ENCODE peak calls at places on chromosome 20, in four cellular contexts. O is NT2/D1, I is mucosa of gallbladder, S is thoracic aorta. K is an unnamed sample.

GRCh38 chr20:37821691-37822655 is 81.0 kb upstream of the VSTM2L start:
- DNase-seq in I (no peak), S (no peak), O (no peak), K (no peak)

GRCh38 chr20:8131598-8132014 is 460 bp upstream of the PLCB1 start:
- DNase-seq in S (no peak), I (no peak), O (no peak), K (no peak)

GRCh38 chr20:43124261-43124660 is 65.4 kb downstream of the PTPRT start:
- DNase-seq in S (no peak), I (no peak), O (no peak), K (no peak)

GRCh38 chr20:57421258-57422220 is 30.3 kb downstream of the RBM38 start:
- DNase-seq in I (no peak), O (no peak), S (no peak), K (no peak)

GRCh38 chr20:25203089-25203488 is 7.6 kb downstream of the ENTPD6 start:
- DNase-seq in S (no peak), O (no peak), I (no peak), K (peak)

GRCh38 chr20:31403886-31404285 is 2.1 kb downstream of the DEFB121 start:
- DNase-seq in I (no peak), S (no peak), O (no peak), K (no peak)

GRCh38 chr20:23918101-23918862 is 38.7 kb upstream of the CST5 start:
- DNase-seq in I (no peak), O (no peak), S (no peak), K (no peak)

GRCh38 chr20:13012886-13013285 is 4.1 kb downstream of the SPTLC3 start:
- DNase-seq in S (no peak), O (peak), I (no peak), K (no peak)

K was measured in Karpas-422.